ENCODE peak calls at places on chromosomes 12 and 14, in nine cellular contexts. One of them, this sample, is unnamed.

GRCh38 chr14:77638738-77639137 is 22.3 kb upstream of the SPTLC2 start:
- DNase-seq in transverse colon: no peak
- DNase-seq in GM12891: no peak
- DNase-seq in stomach: no peak
- DNase-seq in endothelial cell of umbilical vein: peak
- DNase-seq in GM23338: no peak
- DNase-seq in HL-60: no peak
- DNase-seq in K562: no peak
- DNase-seq in HCT116: no peak
- DNase-seq in this sample: no peak

GRCh38 chr12:46964496-46965098 is 114.8 kb upstream of the PCED1B start:
- DNase-seq in HL-60: no peak
- DNase-seq in GM12891: no peak
- DNase-seq in endothelial cell of umbilical vein: peak
- DNase-seq in K562: no peak
- DNase-seq in HCT116: no peak
- DNase-seq in GM23338: peak
- DNase-seq in stomach: no peak
- DNase-seq in transverse colon: no peak
- DNase-seq in this sample: no peak

GRCh38 chr12:121175383-121176119 is 34.4 kb upstream of the P2RX4 start:
- DNase-seq in K562: peak
- DNase-seq in GM12891: peak
- DNase-seq in HCT116: no peak
- DNase-seq in GM23338: no peak
- DNase-seq in HL-60: no peak
- DNase-seq in stomach: no peak
- DNase-seq in transverse colon: no peak
- DNase-seq in endothelial cell of umbilical vein: no peak
- DNase-seq in this sample: peak

GRCh38 chr12:11727133-11727664 is 77.7 kb downstream of the ETV6 start:
- DNase-seq in HL-60: no peak
- DNase-seq in GM23338: no peak
- DNase-seq in GM12891: no peak
- DNase-seq in endothelial cell of umbilical vein: no peak
- DNase-seq in K562: no peak
- DNase-seq in stomach: no peak
- DNase-seq in HCT116: no peak
- DNase-seq in transverse colon: no peak
- DNase-seq in this sample: no peak

GRCh38 chr12:46266869-46267617 is 1.8 kb downstream of the SLC38A1 start:
- DNase-seq in GM12891: no peak
- DNase-seq in HCT116: no peak
- DNase-seq in HL-60: no peak
- DNase-seq in GM23338: peak
- DNase-seq in K562: peak
- DNase-seq in transverse colon: peak
- DNase-seq in endothelial cell of umbilical vein: peak
- DNase-seq in stomach: peak
- DNase-seq in this sample: peak

GRCh38 chr12:113781415-113782198 is 184.5 kb downstream of the RBM19 start:
- DNase-seq in GM23338: peak
- DNase-seq in HCT116: no peak
- DNase-seq in endothelial cell of umbilical vein: peak
- DNase-seq in K562: no peak
- DNase-seq in GM12891: no peak
- DNase-seq in transverse colon: no peak
- DNase-seq in stomach: no peak
- DNase-seq in HL-60: peak
- DNase-seq in this sample: no peak

GRCh38 chr14:67620217-67620789 is 583 bp downstream of the ARG2 start:
- DNase-seq in stomach: peak
- DNase-seq in endothelial cell of umbilical vein: peak
- DNase-seq in HL-60: no peak
- DNase-seq in HCT116: no peak
- DNase-seq in transverse colon: peak
- DNase-seq in GM23338: peak
- DNase-seq in K562: peak
- DNase-seq in GM12891: no peak
- DNase-seq in this sample: no peak

GRCh38 chr14:76376001-76376404 is at the start of gene ESRRB:
- DNase-seq in GM12891: no peak
- DNase-seq in stomach: no peak
- DNase-seq in GM23338: peak
- DNase-seq in K562: no peak
- DNase-seq in HL-60: no peak
- DNase-seq in endothelial cell of umbilical vein: peak
- DNase-seq in transverse colon: no peak
- DNase-seq in HCT116: peak
- DNase-seq in this sample: no peak

GRCh38 chr12:116053479-116054195 is 223.9 kb downstream of the MED13L start:
- DNase-seq in transverse colon: peak
- DNase-seq in K562: no peak
- DNase-seq in stomach: no peak
- DNase-seq in GM12891: no peak
- DNase-seq in HCT116: no peak
- DNase-seq in endothelial cell of umbilical vein: peak
- DNase-seq in GM23338: no peak
- DNase-seq in HL-60: no peak
- DNase-seq in this sample: no peak

GRCh38 chr12:40224439-40225291 is at the start of gene LRRK2:
- DNase-seq in GM23338: peak
- DNase-seq in stomach: peak
- DNase-seq in HL-60: no peak
- DNase-seq in K562: peak
- DNase-seq in GM12891: no peak
- DNase-seq in transverse colon: peak
- DNase-seq in HCT116: no peak
- DNase-seq in endothelial cell of umbilical vein: peak
- DNase-seq in this sample: no peak

GRCh38 chr12:40227447-40227846 is 2.6 kb downstream of the LRRK2 start:
- DNase-seq in HCT116: no peak
- DNase-seq in transverse colon: no peak
- DNase-seq in GM12891: no peak
- DNase-seq in endothelial cell of umbilical vein: no peak
- DNase-seq in GM23338: no peak
- DNase-seq in K562: no peak
- DNase-seq in HL-60: no peak
- DNase-seq in stomach: no peak
- DNase-seq in this sample: no peak

GRCh38 chr12:40225984-40226602 is 1.3 kb downstream of the LRRK2 start:
- DNase-seq in K562: no peak
- DNase-seq in GM23338: no peak
- DNase-seq in GM12891: no peak
- DNase-seq in HCT116: no peak
- DNase-seq in endothelial cell of umbilical vein: no peak
- DNase-seq in transverse colon: no peak
- DNase-seq in HL-60: no peak
- DNase-seq in stomach: no peak
- DNase-seq in this sample: no peak

GRCh38 chr12:40226652-40227051 is 1.9 kb downstream of the LRRK2 start:
- DNase-seq in GM12891: no peak
- DNase-seq in HCT116: no peak
- DNase-seq in GM23338: no peak
- DNase-seq in K562: peak
- DNase-seq in stomach: no peak
- DNase-seq in transverse colon: peak
- DNase-seq in endothelial cell of umbilical vein: peak
- DNase-seq in HL-60: no peak
- DNase-seq in this sample: no peak

DNA sequence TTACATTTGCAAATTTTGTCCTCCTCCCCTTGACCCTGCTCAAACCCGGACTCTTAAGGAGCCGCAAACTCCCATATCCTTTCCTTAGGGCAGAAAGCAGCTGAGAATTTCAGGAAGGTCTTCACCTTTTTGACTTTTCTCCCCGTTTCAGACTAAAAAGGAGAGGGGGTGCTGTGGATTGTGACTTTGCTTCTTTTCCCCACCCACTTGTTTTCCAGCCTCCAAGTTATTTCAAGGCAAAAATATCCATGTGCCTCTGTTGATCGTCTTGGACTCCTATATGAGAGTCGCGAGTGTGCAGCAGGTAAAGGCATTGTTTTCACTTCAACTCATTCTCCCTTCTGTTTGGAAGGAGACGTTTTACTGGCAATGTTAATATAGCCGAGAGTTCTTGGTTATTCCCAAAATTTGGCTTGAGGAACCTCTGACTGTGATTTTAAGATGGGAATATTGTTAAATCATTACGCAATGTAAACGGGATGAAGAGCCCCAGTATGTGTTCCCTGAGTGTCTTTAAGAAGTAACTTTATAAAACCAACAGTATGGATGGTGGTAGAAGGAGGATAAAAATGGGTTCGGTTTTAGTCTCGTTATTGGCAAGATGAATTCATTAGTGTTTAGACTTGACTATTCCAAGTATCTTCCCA is 663 bp downstream of the LRRK2 start:
- DNase-seq in transverse colon: no peak
- DNase-seq in GM12891: no peak
- DNase-seq in stomach: no peak
- DNase-seq in HL-60: no peak
- DNase-seq in K562: no peak
- DNase-seq in HCT116: no peak
- DNase-seq in endothelial cell of umbilical vein: no peak
- DNase-seq in GM23338: no peak
- DNase-seq in this sample: no peak
- TF ChIP-seq POLR2AphosphoS5 in transverse colon: no peak
- TF ChIP-seq POLR2AphosphoS5 in GM12891: no peak
- TF ChIP-seq POLR2AphosphoS5 in stomach: no peak
- TF ChIP-seq POLR2AphosphoS5 in HL-60: no peak
- TF ChIP-seq POLR2AphosphoS5 in K562: no peak
- TF ChIP-seq POLR2AphosphoS5 in HCT116: no peak
- TF ChIP-seq POLR2AphosphoS5 in endothelial cell of umbilical vein: no peak
- TF ChIP-seq POLR2AphosphoS5 in GM23338: no peak
- TF ChIP-seq POLR2AphosphoS5 in this sample: no peak

GRCh38 chr12:94260717-94261116 is 112.3 kb downstream of the PLXNC1 start:
- DNase-seq in transverse colon: no peak
- DNase-seq in GM12891: no peak
- DNase-seq in K562: no peak
- DNase-seq in GM23338: no peak
- DNase-seq in HL-60: no peak
- DNase-seq in endothelial cell of umbilical vein: no peak
- DNase-seq in stomach: no peak
- DNase-seq in HCT116: no peak
- DNase-seq in this sample: no peak
- TF ChIP-seq POLR2AphosphoS5 in transverse colon: no peak
- TF ChIP-seq POLR2AphosphoS5 in GM12891: no peak
- TF ChIP-seq POLR2AphosphoS5 in K562: no peak
- TF ChIP-seq POLR2AphosphoS5 in GM23338: no peak
- TF ChIP-seq POLR2AphosphoS5 in HL-60: no peak
- TF ChIP-seq POLR2AphosphoS5 in endothelial cell of umbilical vein: no peak
- TF ChIP-seq POLR2AphosphoS5 in stomach: no peak
- TF ChIP-seq POLR2AphosphoS5 in HCT116: no peak
- TF ChIP-seq POLR2AphosphoS5 in this sample: no peak

DNA sequence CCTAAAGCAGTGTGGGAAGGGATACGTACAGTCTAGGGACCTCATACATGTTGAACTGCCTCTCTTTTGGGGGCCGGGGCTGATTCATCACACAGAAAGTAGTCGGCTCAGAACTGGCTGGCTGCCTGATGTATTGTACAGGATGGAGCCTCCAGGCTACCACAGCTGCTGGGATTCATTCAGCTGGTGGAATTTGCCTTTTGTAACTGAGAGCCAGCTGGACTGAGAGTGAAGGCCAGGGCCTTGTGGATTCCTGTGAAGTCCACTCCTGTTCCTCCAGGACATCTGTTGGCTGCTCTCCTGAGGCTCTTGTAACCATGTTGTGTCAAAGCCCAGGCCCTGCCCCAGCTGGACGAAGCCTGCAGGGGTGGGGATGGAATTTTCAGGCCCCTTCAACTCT is 116.3 kb upstream of the PRICKLE1 start:
- DNase-seq in GM12891: no peak
- DNase-seq in endothelial cell of umbilical vein: peak
- DNase-seq in HCT116: no peak
- DNase-seq in HL-60: no peak
- DNase-seq in GM23338: no peak
- DNase-seq in K562: no peak
- DNase-seq in transverse colon: peak
- DNase-seq in stomach: peak
- DNase-seq in this sample: no peak
- TF ChIP-seq POLR2AphosphoS5 in GM12891: no peak
- TF ChIP-seq POLR2AphosphoS5 in endothelial cell of umbilical vein: no peak
- TF ChIP-seq POLR2AphosphoS5 in HCT116: no peak
- TF ChIP-seq POLR2AphosphoS5 in HL-60: no peak
- TF ChIP-seq POLR2AphosphoS5 in GM23338: no peak
- TF ChIP-seq POLR2AphosphoS5 in K562: no peak
- TF ChIP-seq POLR2AphosphoS5 in transverse colon: peak
- TF ChIP-seq POLR2AphosphoS5 in stomach: no peak
- TF ChIP-seq POLR2AphosphoS5 in this sample: no peak

DNA sequence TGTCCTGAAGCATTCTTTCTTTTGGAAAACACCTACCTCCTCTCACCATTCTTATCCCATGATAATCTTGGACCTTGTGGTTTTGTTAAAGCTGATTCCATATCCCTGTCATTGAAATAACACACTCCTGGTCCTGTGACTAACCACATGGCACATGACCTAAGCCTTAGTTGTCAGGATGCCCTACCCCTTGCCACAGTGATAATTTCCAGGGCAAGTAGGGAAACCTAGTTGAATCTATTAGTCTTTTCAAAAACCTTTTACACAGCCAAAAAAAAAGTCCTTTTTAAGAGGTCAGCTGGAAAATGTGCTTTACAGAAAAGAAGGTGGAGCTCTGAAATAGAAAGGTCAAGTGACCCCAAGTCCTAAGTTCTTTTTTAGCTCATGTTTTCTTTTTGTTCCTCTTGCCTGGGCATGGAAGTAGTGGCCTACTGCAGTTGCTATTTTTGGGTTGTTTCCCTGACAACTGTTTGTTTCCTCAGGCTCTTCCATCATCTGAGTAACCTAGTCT is 608.4 kb downstream of the LRFN5 start:
- DNase-seq in GM23338: no peak
- DNase-seq in HCT116: no peak
- DNase-seq in stomach: no peak
- DNase-seq in HL-60: no peak
- DNase-seq in K562: no peak
- DNase-seq in transverse colon: no peak
- DNase-seq in endothelial cell of umbilical vein: peak
- DNase-seq in GM12891: no peak
- DNase-seq in this sample: no peak
- TF ChIP-seq POLR2AphosphoS5 in GM23338: no peak
- TF ChIP-seq POLR2AphosphoS5 in HCT116: no peak
- TF ChIP-seq POLR2AphosphoS5 in stomach: no peak
- TF ChIP-seq POLR2AphosphoS5 in HL-60: no peak
- TF ChIP-seq POLR2AphosphoS5 in K562: no peak
- TF ChIP-seq POLR2AphosphoS5 in transverse colon: no peak
- TF ChIP-seq POLR2AphosphoS5 in endothelial cell of umbilical vein: peak
- TF ChIP-seq POLR2AphosphoS5 in GM12891: no peak
- TF ChIP-seq POLR2AphosphoS5 in this sample: no peak

GRCh38 chr12:89412665-89413064 is 60.4 kb upstream of the DUSP6 start:
- DNase-seq in K562: no peak
- DNase-seq in transverse colon: no peak
- DNase-seq in HL-60: no peak
- DNase-seq in HCT116: no peak
- DNase-seq in GM12891: no peak
- DNase-seq in stomach: no peak
- DNase-seq in endothelial cell of umbilical vein: no peak
- DNase-seq in GM23338: no peak
- DNase-seq in this sample: no peak
- TF ChIP-seq POLR2AphosphoS5 in K562: no peak
- TF ChIP-seq POLR2AphosphoS5 in transverse colon: no peak
- TF ChIP-seq POLR2AphosphoS5 in HL-60: no peak
- TF ChIP-seq POLR2AphosphoS5 in HCT116: no peak
- TF ChIP-seq POLR2AphosphoS5 in GM12891: no peak
- TF ChIP-seq POLR2AphosphoS5 in stomach: no peak
- TF ChIP-seq POLR2AphosphoS5 in endothelial cell of umbilical vein: no peak
- TF ChIP-seq POLR2AphosphoS5 in GM23338: no peak
- TF ChIP-seq POLR2AphosphoS5 in this sample: no peak

This sample was measured in GM12892.